ENCODE peak calls at places on chromosomes 11 and 22, in seven cellular contexts. T is CD8-positive, alpha-beta T cell; F is uterus; L is tibial nerve; Q is OCI-LY7; N is cardiac muscle cell; H is left ventricle myocardium inferior. K is an unnamed sample.

GRCh38 chr11:7564803-7565202 is 51.0 kb downstream of the PPFIBP2 start:
- DNase-seq in L (no peak), N (no peak), F (no peak), T (no peak), Q (no peak), H (no peak), K (no peak)

GRCh38 chr11:9662273-9662672 is 1.6 kb upstream of the SWAP70 start:
- DNase-seq in T (no peak), L (no peak), F (no peak), Q (peak), N (no peak), H (no peak), K (no peak)

GRCh38 chr22:31123292-31123602 is 481 bp downstream of the INPP5J start:
- DNase-seq in F (no peak), N (no peak), T (no peak), Q (no peak), L (no peak), H (no peak), K (no peak)

GRCh38 chr11:96279421-96280290 is 63.3 kb downstream of the MAML2 start:
- DNase-seq in N (peak), Q (no peak), F (no peak), H (no peak), L (no peak), T (no peak), K (no peak)

GRCh38 chr11:126337472-126338241 is 17.8 kb upstream of the ST3GAL4 start:
- DNase-seq in H (no peak), L (no peak), N (no peak), Q (no peak), T (no peak), F (no peak), K (no peak)

GRCh38 chr22:44567846-44568493 is 69.9 kb upstream of the RTL6 start:
- DNase-seq in L (no peak), Q (peak), T (peak), N (peak), F (no peak), H (no peak), K (no peak)

GRCh38 chr22:45413013-45413367 is 409 bp downstream of the SMC1B start:
- DNase-seq in H (no peak), L (no peak), F (no peak), T (no peak), Q (no peak), N (no peak), K (no peak)

GRCh38 chr11:112381578-112381977 is 120.9 kb upstream of the PLET1 start:
- DNase-seq in L (no peak), H (no peak), N (no peak), Q (no peak), F (no peak), T (no peak), K (no peak)

GRCh38 chr22:22507743-22508273 is 734 bp downstream of the ZNF280B start:
- DNase-seq in Q (peak), F (no peak), H (no peak), T (no peak), N (no peak), L (no peak), K (no peak)

GRCh38 chr11:16605440-16605970 is 132.9 kb upstream of the C11orf58 start:
- DNase-seq in L (peak), N (peak), T (no peak), H (no peak), F (no peak), Q (no peak), K (no peak)

GRCh38 chr11:119155733-119156492 is 7.1 kb downstream of the ABCG4 start:
- DNase-seq in L (no peak), Q (peak), H (no peak), T (no peak), F (no peak), N (no peak), K (no peak)

GRCh38 chr11:96102664-96103068 is 178.8 kb upstream of the MTMR2 start:
- DNase-seq in H (no peak), N (peak), L (no peak), F (no peak), Q (no peak), T (no peak), K (no peak)

GRCh38 chr11:21572210-21572609 is 620.7 kb upstream of the ANO5 start:
- DNase-seq in F (no peak), Q (no peak), T (no peak), N (no peak), H (no peak), L (no peak), K (no peak)

GRCh38 chr11:124307093-124307492 is 6.7 kb downstream of the OR8D1 start:
- DNase-seq in Q (no peak), H (no peak), L (no peak), T (no peak), F (no peak), N (no peak), K (no peak)

GRCh38 chr11:32916361-32916760 is 23.8 kb downstream of the QSER1 start:
- DNase-seq in L (no peak), N (no peak), T (no peak), F (no peak), H (no peak), Q (no peak), K (no peak)

DNA sequence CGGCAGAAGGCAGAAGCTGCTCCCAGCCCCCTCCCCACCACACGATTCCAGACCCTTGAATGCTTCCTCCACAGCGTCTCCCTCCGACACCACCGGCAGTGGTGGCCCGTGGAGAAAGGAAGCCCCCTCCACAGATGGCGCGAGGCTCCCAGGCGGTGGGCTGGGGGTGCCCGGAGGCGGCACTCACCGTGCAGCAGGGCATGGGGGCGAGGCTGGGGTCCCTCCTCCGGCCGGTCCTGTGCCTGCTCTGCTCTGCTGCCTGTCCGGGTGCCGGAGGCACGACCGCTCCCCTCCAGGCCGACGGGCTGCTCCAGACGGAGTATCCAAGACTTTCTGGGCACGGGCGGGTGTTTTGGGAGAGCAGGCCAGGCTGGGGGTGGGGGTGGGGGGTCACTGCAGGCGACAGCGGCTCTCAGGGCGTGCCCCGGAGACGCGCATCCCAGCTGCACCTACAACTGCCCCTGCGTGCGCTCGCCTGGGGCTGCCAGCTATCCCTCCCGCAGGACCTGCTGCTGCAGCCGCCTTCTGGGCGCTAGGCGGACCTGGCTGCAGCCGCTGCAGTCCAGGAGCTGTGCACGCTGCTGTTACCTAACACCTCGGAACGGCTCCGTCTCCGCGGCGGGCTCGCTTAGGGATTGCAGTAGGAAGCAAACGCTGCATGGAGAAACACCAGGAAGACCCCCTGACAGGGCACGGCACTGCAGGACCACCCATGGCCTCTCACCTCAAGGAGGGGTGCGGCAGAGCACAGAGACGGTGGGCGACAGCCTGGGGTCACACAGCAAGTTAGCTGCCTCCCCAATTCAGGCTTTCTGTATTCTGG is 15.2 kb downstream of the MRGPRG start:
- DNase-seq in Q (no peak), L (no peak), T (no peak), F (no peak), N (peak), H (peak), K (no peak)
- TF ChIP-seq CTCF in Q (no peak), L (no peak), T (no peak), F (no peak), N (peak), H (peak), K (no peak)

DNA sequence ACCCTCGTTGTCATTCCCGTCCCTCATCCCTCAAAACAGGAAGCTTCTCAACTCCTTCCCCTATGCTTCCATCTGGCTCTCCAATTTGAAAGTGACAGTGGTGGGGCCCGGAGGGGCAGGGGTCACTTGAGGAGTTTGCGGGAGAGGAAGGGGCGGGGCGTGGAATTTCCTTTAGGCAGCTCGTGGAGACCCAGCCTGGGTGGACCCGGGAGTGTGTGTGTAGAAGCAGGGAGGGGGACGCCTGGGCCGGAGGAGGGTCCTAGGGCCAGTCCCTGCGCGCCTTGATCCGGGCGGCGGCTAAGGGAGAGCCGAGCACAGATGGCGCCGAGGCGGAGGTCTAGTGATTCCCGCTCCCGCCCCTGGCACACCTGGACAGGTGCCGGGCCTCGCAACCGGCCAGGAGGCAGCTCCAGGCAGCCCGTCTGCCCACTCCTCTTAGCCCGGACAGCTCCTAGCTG is 7.8 kb upstream of the PAX6 start:
- DNase-seq in Q (no peak), N (no peak), F (no peak), H (no peak), T (no peak), L (no peak), K (no peak)
- H3K4me3 ChIP-seq in Q (no peak), N (no peak), F (no peak), H (no peak), T (no peak), L (no peak), K (no peak)

GRCh38 chr11:109845437-109845836 is 247.8 kb upstream of the ZC3H12C start:
- DNase-seq in L (no peak), F (no peak), H (no peak), T (no peak), N (no peak), Q (no peak), K (no peak)
- TF ChIP-seq CTCF in L (no peak), F (no peak), H (no peak), T (no peak), N (no peak), Q (no peak), K (no peak)

GRCh38 chr11:114890076-114890475 is 211.7 kb downstream of the NXPE2 start:
- DNase-seq in T (no peak), F (no peak), N (no peak), L (no peak), H (no peak), Q (no peak), K (no peak)

GRCh38 chr11:114883472-114883871 is 205.1 kb downstream of the NXPE2 start:
- DNase-seq in H (peak), Q (no peak), N (no peak), L (no peak), F (no peak), T (no peak), K (no peak)

GRCh38 chr11:114891911-114892310 is 213.6 kb downstream of the NXPE2 start:
- DNase-seq in Q (no peak), T (no peak), N (no peak), F (no peak), H (no peak), L (no peak), K (no peak)

GRCh38 chr11:114889464-114890065 is 211.2 kb downstream of the NXPE2 start:
- DNase-seq in L (no peak), H (peak), F (no peak), Q (no peak), T (no peak), N (no peak), K (no peak)

GRCh38 chr11:114886644-114887259 is 208.4 kb downstream of the NXPE2 start:
- DNase-seq in Q (no peak), N (no peak), H (no peak), F (no peak), T (no peak), L (no peak), K (no peak)
- H3K4me3 ChIP-seq in Q (no peak), N (no peak), H (no peak), F (no peak), T (no peak), L (no peak), K (no peak)

K was measured in ascending aorta.